ENCODE peak calls at places on chromosome 18, in nine cellular contexts. C is heart right ventricle, B is GM13977, U is fibroblast of lung, Q is MCF 10A, N is AG09309, V is transverse colon, A is PC-9, Z is glutamatergic neuron. J is an unnamed sample.

GRCh38 chr18:7000484-7001096 is 117.0 kb downstream of the LAMA1 start:
- DNase-seq in C (no peak), Z (no peak), B (no peak), U (no peak), N (no peak), A (no peak), V (no peak), Q (peak; percentile 42), J (no peak)

GRCh38 chr18:76359909-76360308 is 135.1 kb downstream of the ZNF516 start:
- DNase-seq in A (no peak), Z (no peak), C (no peak), Q (no peak), V (no peak), B (no peak), U (no peak), N (no peak), J (no peak)

GRCh38 chr18:75070625-75071483 is 138.1 kb downstream of the PTGR3 start:
- DNase-seq in Z (no peak), C (no peak), Q (peak; percentile 86), B (peak; percentile 74), U (peak; percentile 86), A (peak; percentile 93), V (peak; percentile 37), N (peak; percentile 39), J (peak; percentile 49)

GRCh38 chr18:78722391-78722790 is 257.2 kb upstream of the SALL3 start:
- DNase-seq in V (no peak), U (no peak), B (no peak), Q (no peak), N (no peak), Z (no peak), A (no peak), C (no peak), J (no peak)

GRCh38 chr18:65235966-65236634 is 514.7 kb upstream of the CDH7 start:
- DNase-seq in Q (peak; percentile 62), U (no peak), V (no peak), B (no peak), C (no peak), A (no peak), N (no peak), Z (peak; percentile 34), J (no peak)

GRCh38 chr18:5462227-5462626 is 81.6 kb downstream of the EPB41L3 start:
- DNase-seq in B (no peak), U (no peak), A (no peak), Q (no peak), V (no peak), C (no peak), N (no peak), Z (no peak), J (no peak)

GRCh38 chr18:65057439-65058083 is 693.3 kb upstream of the CDH7 start:
- DNase-seq in V (no peak), Z (no peak), C (no peak), B (no peak), N (no peak), Q (no peak), A (no peak), U (no peak), J (no peak)

GRCh38 chr18:77148289-77148688 is 15.7 kb upstream of the MBP start:
- DNase-seq in N (no peak), V (no peak), Z (no peak), A (no peak), C (no peak), B (no peak), U (no peak), Q (no peak), J (no peak)

GRCh38 chr18:47436871-47437270 is 185.4 kb upstream of the SKOR2 start:
- DNase-seq in U (no peak), Z (no peak), C (no peak), B (no peak), Q (no peak), V (no peak), A (no peak), N (no peak), J (no peak)

GRCh38 chr18:13216732-13217465 is 1.7 kb upstream of the LDLRAD4 start:
- DNase-seq in Z (peak; percentile 65), Q (no peak), N (no peak), U (peak; percentile 31), A (no peak), B (peak; percentile 74), C (peak; percentile 67), V (peak; percentile 53), J (no peak)

GRCh38 chr18:24214913-24215312 is 76.1 kb downstream of the CABYR start:
- DNase-seq in U (no peak), Q (no peak), C (no peak), A (no peak), B (no peak), Z (no peak), V (no peak), N (no peak), J (no peak)

GRCh38 chr18:75438891-75439290 is 11.4 kb upstream of the SMIM21 start:
- DNase-seq in Z (no peak), V (no peak), B (no peak), N (no peak), U (peak; percentile 40), A (no peak), Q (no peak), C (no peak), J (no peak)

GRCh38 chr18:22344908-22345670 is 72.6 kb downstream of the CTAGE1 start:
- DNase-seq in Q (no peak), U (peak; percentile 6), A (no peak), B (no peak), N (no peak), C (no peak), V (peak; percentile 42), Z (no peak), J (no peak)

GRCh38 chr18:3995476-3996102 is 459.5 kb downstream of the DLGAP1 start:
- DNase-seq in Q (peak; percentile 77), U (peak; percentile 62), A (no peak), V (peak; percentile 56), N (peak; percentile 38), Z (no peak), C (no peak), B (no peak), J (peak; percentile 54)

GRCh38 chr18:7592305-7593071 is 25.4 kb downstream of the PTPRM start:
- DNase-seq in U (no peak), N (no peak), C (no peak), Q (no peak), V (no peak), Z (peak; percentile 24), A (no peak), B (no peak), J (no peak)

GRCh38 chr18:54662986-54663385 is 71.9 kb downstream of the DYNAP start:
- DNase-seq in C (no peak), Z (no peak), V (no peak), B (no peak), A (no peak), U (no peak), N (no peak), Q (no peak), J (no peak)

GRCh38 chr18:1779587-1779986 is 791.7 kb downstream of the METTL4 start:
- DNase-seq in Q (no peak), N (no peak), U (no peak), Z (no peak), C (no peak), B (no peak), A (no peak), V (no peak), J (no peak)

GRCh38 chr18:37393945-37394609 is 171.5 kb downstream of the CELF4 start:
- DNase-seq in V (peak; percentile 32), Z (peak; percentile 96), Q (peak; percentile 32), C (peak; percentile 83), A (no peak), B (peak; percentile 76), U (peak; percentile 65), N (peak; percentile 63), J (peak; percentile 59)

DNA sequence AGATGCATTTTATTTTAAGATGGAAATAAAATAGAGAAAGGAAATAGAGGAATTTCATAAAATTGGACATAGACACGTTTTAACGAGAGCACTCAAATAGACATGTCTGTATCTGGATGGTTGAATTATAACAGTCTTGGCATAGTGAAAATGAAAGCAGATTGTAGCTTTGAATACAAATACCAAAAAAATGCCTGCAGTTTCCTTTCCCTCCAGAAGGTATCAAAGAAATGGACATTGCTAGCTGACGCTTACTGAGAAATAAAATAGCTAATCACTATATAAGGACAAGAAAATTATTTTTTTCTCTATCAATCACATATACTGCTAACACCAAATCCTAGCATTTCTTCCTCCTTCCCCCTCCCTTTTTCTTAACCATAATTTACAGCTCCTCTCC is 11.4 kb upstream of the MAPRE2 start:
- DNase-seq in V (no peak), B (peak; percentile 31), N (no peak), A (no peak), C (no peak), U (no peak), Q (no peak), Z (no peak), J (no peak)
- TF ChIP-seq CTCF in V (peak; percentile 49), B (no peak), N (peak; percentile 21), A (no peak), C (no peak), U (peak; percentile 6), Q (no peak), Z (no peak), J (peak; percentile 18)

GRCh38 chr18:59563386-59563785 is 133.8 kb downstream of the CCBE1 start:
- DNase-seq in Z (no peak), A (no peak), N (no peak), C (no peak), U (no peak), Q (no peak), B (no peak), V (no peak), J (no peak)

GRCh38 chr18:59561596-59561995 is 135.6 kb downstream of the CCBE1 start:
- DNase-seq in B (no peak), N (no peak), U (no peak), Z (no peak), Q (no peak), A (no peak), V (no peak), C (no peak), J (no peak)

GRCh38 chr18:59562751-59563150 is 134.5 kb downstream of the CCBE1 start:
- DNase-seq in B (no peak), A (no peak), U (no peak), V (no peak), C (no peak), Q (no peak), Z (no peak), N (no peak), J (no peak)

GRCh38 chr18:59559528-59559927 is 137.7 kb downstream of the CCBE1 start:
- DNase-seq in N (no peak), V (no peak), C (no peak), A (no peak), B (no peak), U (no peak), Q (no peak), Z (no peak), J (no peak)

GRCh38 chr18:59560556-59560955 is 136.7 kb downstream of the CCBE1 start:
- DNase-seq in V (no peak), Q (no peak), Z (no peak), N (no peak), A (no peak), B (no peak), C (no peak), U (no peak), J (no peak)
- TF ChIP-seq CTCF in V (no peak), Q (no peak), Z (no peak), N (no peak), A (no peak), B (no peak), C (no peak), U (no peak), J (no peak)

GRCh38 chr18:8689431-8689830 is 15.9 kb upstream of the MTCL1 start:
- DNase-seq in U (no peak), Q (no peak), Z (no peak), B (no peak), A (no peak), C (no peak), V (no peak), N (no peak), J (no peak)
- TF ChIP-seq CTCF in U (no peak), Q (no peak), Z (no peak), B (no peak), A (no peak), C (no peak), V (no peak), N (no peak), J (no peak)

GRCh38 chr18:60826346-60826745 is 453.8 kb upstream of the MC4R start:
- DNase-seq in U (no peak), A (no peak), Z (no peak), V (no peak), C (no peak), B (no peak), N (no peak), Q (peak; percentile 10), J (no peak)
- TF ChIP-seq CTCF in U (no peak), A (no peak), Z (no peak), V (no peak), C (no peak), B (no peak), N (no peak), Q (no peak), J (no peak)